ENCODE peak calls at places on chromosome 5, in six cellular contexts. Q, D, I, E, P and F are unnamed samples. For H3K4me1 and H3K36me3, the result is how much of the 10 kb centered on the place peaks cover.

GRCh38 chr5:73831066-73831465 is 205.1 kb downstream of the ARHGEF28 start:
- DNase-seq in Q (no peak), D (no peak), I (no peak), E (no peak), P (no peak), F (no peak)

GRCh38 chr5:4095918-4096630 is 500.4 kb downstream of the IRX1 start:
- DNase-seq in Q (no peak), D (no peak), I (no peak), E (peak), P (no peak), F (peak)

GRCh38 chr5:61866930-61867329 is 439.1 kb upstream of the KIF2A start:
- DNase-seq in Q (no peak), D (peak), I (peak), E (no peak), P (no peak), F (no peak)

GRCh38 chr5:98768160-98769005 is 5.1 kb upstream of the RGMB start:
- DNase-seq in Q (peak), D (no peak), I (peak), E (peak), P (peak), F (peak)

GRCh38 chr5:175836741-175837729 is 34.3 kb upstream of the CPLX2 start:
- DNase-seq in Q (no peak), D (no peak), I (no peak), E (no peak), P (no peak), F (no peak)

GRCh38 chr5:113044776-113045175 is 68.2 kb downstream of the DCP2 start:
- DNase-seq in Q (no peak), D (no peak), I (no peak), E (no peak), P (peak), F (no peak)

GRCh38 chr5:102794677-102795331 is 39.7 kb downstream of the PAM start:
- DNase-seq in Q (no peak), D (no peak), I (no peak), E (no peak), P (peak), F (no peak)

GRCh38 chr5:109347252-109347888 is 62.4 kb downstream of the PJA2 start:
- DNase-seq in Q (no peak), D (no peak), I (no peak), E (no peak), P (no peak), F (no peak)

GRCh38 chr5:172004824-172005237 is 1.6 kb downstream of the FBXW11 start:
- DNase-seq in Q (no peak), D (no peak), I (no peak), E (no peak), P (no peak), F (peak)

GRCh38 chr5:131634996-131635754 is at the start of gene RAPGEF6:
- DNase-seq in Q (peak), D (peak), I (peak), E (peak), P (peak), F (peak)

DNA sequence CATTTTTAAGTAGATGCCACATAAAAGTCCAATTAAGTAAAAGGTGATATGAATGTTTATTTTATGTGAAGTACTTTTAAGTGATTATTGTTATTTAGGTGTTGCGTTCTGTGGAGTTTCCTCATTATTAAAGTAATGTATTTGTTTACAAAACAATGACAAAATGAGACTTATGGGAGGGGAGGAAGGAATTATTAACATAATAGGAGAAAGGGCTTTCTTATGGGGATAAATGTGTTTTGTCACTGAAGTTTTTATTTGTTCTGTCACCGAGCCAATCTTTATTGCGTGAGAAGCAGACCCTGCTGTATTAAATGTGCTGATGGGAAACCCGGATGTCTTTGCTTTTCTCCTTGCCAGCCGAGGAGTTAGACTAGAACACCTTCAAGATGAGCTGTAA is 44.5 kb downstream of the TRIO start:
- DNase-seq in Q (no peak), D (no peak), I (no peak), E (no peak), P (no peak), F (no peak)
- H3K4me1 ChIP-seq in Q (under half), D (half or more), I (half or more), E (under half), P (under half), F (under half)

DNA sequence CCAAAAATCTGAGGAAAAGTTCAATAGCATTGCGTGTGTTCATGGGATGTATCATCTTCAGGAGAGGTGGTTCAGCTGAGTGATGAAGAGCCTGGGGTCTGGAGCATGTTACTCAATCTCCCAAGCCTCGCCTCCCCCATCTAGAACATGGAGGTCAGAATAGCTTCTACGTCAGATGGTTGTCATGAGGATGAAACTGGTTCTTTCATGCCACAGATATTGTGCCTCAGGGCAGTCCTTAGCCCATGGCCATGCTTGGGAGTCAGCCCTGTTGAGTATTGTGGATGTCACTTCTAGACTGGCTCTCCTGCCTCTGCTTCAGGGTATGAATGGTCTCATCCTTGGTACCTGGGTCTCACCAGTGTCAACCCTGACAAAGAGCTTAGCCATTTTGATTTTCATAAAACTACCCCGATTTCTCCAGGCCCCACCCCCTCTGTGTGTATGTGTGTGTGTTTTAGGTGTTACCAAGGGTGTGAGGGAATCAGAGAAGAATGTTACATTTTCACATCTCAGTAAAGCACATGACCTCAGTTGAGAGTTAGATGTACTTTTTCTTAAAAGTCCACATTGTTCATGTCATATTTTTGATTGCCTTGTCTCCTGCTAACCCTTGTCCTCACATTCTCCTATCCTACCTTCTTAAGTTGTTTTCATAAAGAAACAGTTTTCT is 97.8 kb upstream of the CD180 start:
- DNase-seq in Q (no peak), D (no peak), I (no peak), E (no peak), P (no peak), F (no peak)
- H3K27ac ChIP-seq in Q (no peak), D (no peak), I (no peak), E (no peak), P (no peak), F (no peak)

GRCh38 chr5:40689442-40689841 is 9.7 kb downstream of the PTGER4 start:
- DNase-seq in Q (peak), D (peak), I (peak), E (no peak), P (no peak), F (peak)
- H3K36me3 ChIP-seq in Q (under half), D (under half), I (under half), E (under half), P (under half), F (under half)

GRCh38 chr5:44443172-44443571 is 54.0 kb upstream of the FGF10 start:
- DNase-seq in Q (no peak), D (no peak), I (no peak), E (peak), P (peak), F (no peak)
- H3K4me1 ChIP-seq in Q (under half), D (under half), I (under half), E (under half), P (under half), F (under half)

GRCh38 chr5:117801583-117801982 is 1186.8 kb downstream of the DTWD2 start:
- DNase-seq in Q (no peak), D (no peak), I (no peak), E (no peak), P (no peak), F (no peak)
- H3K27ac ChIP-seq in Q (no peak), D (no peak), I (no peak), E (no peak), P (no peak), F (no peak)

GRCh38 chr5:95985249-95985648 is 23.6 kb upstream of the ELL2 start:
- DNase-seq in Q (no peak), D (no peak), I (no peak), E (no peak), P (no peak), F (no peak)
- H3K36me3 ChIP-seq in Q (under half), D (under half), I (under half), E (under half), P (under half), F (under half)

GRCh38 chr5:63127054-63127453 is 548.4 kb downstream of the LRRC70 start:
- DNase-seq in Q (no peak), D (no peak), I (peak), E (no peak), P (no peak), F (no peak)
- H3K4me1 ChIP-seq in Q (under half), D (under half), I (under half), E (under half), P (under half), F (under half)

DNA sequence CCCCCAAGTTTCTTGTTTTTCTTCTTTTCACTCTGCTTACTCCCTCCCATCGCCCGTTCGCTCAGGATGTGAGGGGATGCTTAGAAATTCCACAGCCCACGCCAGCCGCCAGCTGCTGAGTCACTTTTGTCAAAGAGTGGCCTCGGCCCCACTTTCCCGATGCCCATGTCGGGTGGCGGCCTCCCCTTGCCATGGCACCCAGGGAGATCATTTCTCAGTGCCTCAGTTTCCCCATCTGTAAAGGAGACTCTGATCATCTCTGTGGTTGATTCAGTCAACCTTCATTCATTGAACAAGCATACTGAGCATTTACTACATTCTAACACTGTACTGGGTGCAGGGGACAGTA is 362 bp upstream of the PDGFRB start:
- DNase-seq in Q (no peak), D (no peak), I (no peak), E (no peak), P (no peak), F (no peak)
- H3K27ac ChIP-seq in Q (peak), D (no peak), I (peak), E (no peak), P (peak), F (no peak)

GRCh38 chr5:66168226-66168625 is 24.1 kb downstream of the SREK1 start:
- DNase-seq in Q (no peak), D (no peak), I (no peak), E (no peak), P (no peak), F (no peak)

GRCh38 chr5:66174338-66174737 is 30.2 kb downstream of the SREK1 start:
- DNase-seq in Q (no peak), D (no peak), I (peak), E (no peak), P (no peak), F (no peak)

GRCh38 chr5:66170196-66170919 is 26.3 kb downstream of the SREK1 start:
- DNase-seq in Q (no peak), D (no peak), I (no peak), E (no peak), P (no peak), F (no peak)

GRCh38 chr5:66169534-66169933 is 25.4 kb downstream of the SREK1 start:
- DNase-seq in Q (no peak), D (no peak), I (no peak), E (no peak), P (no peak), F (no peak)

GRCh38 chr5:66171349-66172344 is 27.5 kb downstream of the SREK1 start:
- DNase-seq in Q (no peak), D (no peak), I (peak), E (peak), P (no peak), F (peak)
- H3K36me3 ChIP-seq in Q (half or more), D (under half), I (under half), E (under half), P (half or more), F (under half)

DNA sequence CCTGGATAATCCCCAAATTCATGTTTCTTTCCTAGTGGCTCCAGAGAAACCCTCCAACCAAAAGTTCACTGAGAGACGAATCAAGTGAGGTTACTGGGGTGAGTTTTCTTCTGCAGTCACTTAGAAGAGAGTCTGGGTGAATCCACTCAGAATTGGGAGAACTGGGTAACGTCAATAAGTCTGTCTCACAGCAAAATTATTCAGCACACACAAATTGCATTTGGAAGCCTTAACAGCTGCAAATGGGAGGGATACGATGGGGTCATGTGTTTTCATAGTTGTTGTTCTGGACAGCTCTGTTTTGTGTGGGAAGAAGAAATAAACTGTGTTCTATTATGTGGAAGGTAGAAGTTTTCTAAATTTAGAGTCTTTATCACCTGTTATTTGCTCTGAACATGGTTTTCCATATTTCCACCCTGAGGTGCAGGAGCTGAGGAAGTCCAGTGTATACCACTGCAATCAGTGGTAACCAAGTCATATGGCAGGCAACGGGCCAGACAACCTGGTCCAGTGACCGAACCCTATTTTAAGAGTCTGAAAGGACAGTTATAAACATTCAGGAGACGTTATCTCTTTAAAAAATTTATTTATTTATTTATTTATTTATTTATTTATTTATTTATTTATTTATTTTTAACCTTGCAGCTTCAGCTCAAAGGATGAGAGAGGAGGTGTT is 21.9 kb downstream of the MARCHF3 start:
- DNase-seq in Q (no peak), D (no peak), I (no peak), E (no peak), P (no peak), F (no peak)
- H3K4me1 ChIP-seq in Q (under half), D (under half), I (under half), E (under half), P (under half), F (under half)